ENCODE peak calls at places on chromosome 12, in nine cellular contexts. G is NCI-H1105 treated with DMSO at 0.1 percent for 48 hours, E is lower leg skin, O is aorta, F is NCI-H2081, Y is DMS 273 treated with DMSO at 0.1 percent for 48 hours, D is stomach, T is Daoy, R is hippocampal formation. C is an unnamed sample.

GRCh38 chr12:131919051-131919347 is 10.1 kb upstream of the PUS1 start:
- DNase-seq in R (no peak), E (no peak), T (no peak), O (no peak), F (no peak), G (no peak), D (no peak), Y (no peak), C (no peak)

GRCh38 chr12:59149995-59150642 is 229.8 kb upstream of the LRIG3 start:
- DNase-seq in T (peak), R (peak), O (no peak), G (peak), F (peak), Y (peak), D (no peak), E (peak), C (peak)

GRCh38 chr12:94677778-94678177 is 27.4 kb upstream of the TMCC3 start:
- DNase-seq in D (peak), O (no peak), G (no peak), F (no peak), E (peak), Y (no peak), T (no peak), R (no peak), C (no peak)

GRCh38 chr12:58540480-58541299 is 379.6 kb downstream of the LRIG3 start:
- DNase-seq in R (peak), Y (peak), F (peak), D (peak), E (peak), G (peak), O (peak), T (peak), C (peak)

GRCh38 chr12:70052931-70053497 is 190.2 kb upstream of the CNOT2 start:
- DNase-seq in F (no peak), Y (no peak), E (peak), T (peak), G (no peak), R (no peak), O (no peak), D (peak), C (peak)

GRCh38 chr12:93846936-93847516 is 169.9 kb downstream of the CRADD start:
- DNase-seq in E (no peak), G (no peak), R (no peak), F (no peak), Y (no peak), D (no peak), T (no peak), O (no peak), C (no peak)

GRCh38 chr12:121455766-121456420 is 56.0 kb downstream of the RNF34 start:
- DNase-seq in R (no peak), G (no peak), T (no peak), F (no peak), E (no peak), Y (no peak), D (no peak), O (peak), C (no peak)

GRCh38 chr12:63875703-63876102 is 31.2 kb downstream of the SRGAP1 start:
- DNase-seq in O (no peak), Y (no peak), E (no peak), D (no peak), G (no peak), T (no peak), R (no peak), F (no peak), C (no peak)

GRCh38 chr12:76558684-76559276 is 791 bp downstream of the OSBPL8 start:
- DNase-seq in G (peak), E (peak), Y (no peak), T (peak), R (no peak), D (peak), O (peak), F (peak), C (peak)

GRCh38 chr12:29732211-29732992 is 51.3 kb downstream of the TMTC1 start:
- DNase-seq in G (no peak), R (no peak), O (no peak), T (no peak), F (no peak), D (no peak), Y (no peak), E (no peak), C (no peak)

C was measured in LHCN-M2.